ENCODE peak calls at places on chromosomes 7 and 10, in five cellular contexts. E is H1, G is HCT116, K is SK-N-SH, D is HepG2. S is an unnamed sample.

GRCh38 chr7:8204674-8205377 is 57.1 kb downstream of the ICA1 start:
- DNase-seq in E (no peak), G (no peak), D (no peak), K (peak), S (no peak)

GRCh38 chr7:90250601-90251303 is 5.8 kb downstream of the CFAP69 start:
- DNase-seq in K (no peak), D (no peak), G (no peak), E (no peak), S (no peak)

GRCh38 chr7:23893942-23894890 is 184.2 kb downstream of the STK31 start:
- DNase-seq in D (no peak), G (no peak), K (peak), E (no peak), S (peak)

GRCh38 chr7:81684513-81685262 is 85.2 kb downstream of the HGF start:
- DNase-seq in K (peak), E (no peak), G (peak), D (peak), S (peak)

GRCh38 chr7:4825081-4825480 is 36.7 kb downstream of the PAPOLB start:
- DNase-seq in E (no peak), G (no peak), D (no peak), K (peak), S (no peak)

GRCh38 chr10:3203198-3203597 is 30.6 kb upstream of the PITRM1 start:
- DNase-seq in K (no peak), G (no peak), D (no peak), E (no peak), S (no peak)

GRCh38 chr10:89064764-89065163 is 74.2 kb downstream of the FAS start:
- DNase-seq in D (no peak), G (no peak), E (no peak), K (no peak), S (no peak)

GRCh38 chr7:151008143-151008510 is 16.2 kb downstream of the ATG9B start:
- DNase-seq in G (no peak), E (no peak), D (no peak), K (no peak), S (no peak)

GRCh38 chr7:34841326-34841725 is 183.3 kb downstream of the NPSR1 start:
- DNase-seq in K (no peak), G (no peak), E (no peak), D (no peak), S (no peak)

GRCh38 chr7:98287486-98287959 is 6.0 kb downstream of the BRI3 start:
- DNase-seq in G (no peak), D (peak), E (peak), K (no peak), S (no peak)

GRCh38 chr7:16428672-16429071 is 7.3 kb upstream of the CRPPA start:
- DNase-seq in K (no peak), E (no peak), D (no peak), G (no peak), S (no peak)

GRCh38 chr7:112202819-112203218 is 3.4 kb downstream of the DOCK4 start:
- DNase-seq in D (peak), K (peak), G (no peak), E (no peak), S (no peak)

GRCh38 chr7:74283858-74284447 is 5.3 kb upstream of the CLIP2 start:
- DNase-seq in K (no peak), G (no peak), E (no peak), D (no peak), S (no peak)

GRCh38 chr10:114207349-114207748 is 28.2 kb downstream of the TDRD1 start:
- DNase-seq in D (no peak), K (no peak), E (no peak), G (no peak), S (no peak)

GRCh38 chr10:101612872-101613271 is 24.8 kb downstream of the DPCD start:
- DNase-seq in K (no peak), G (no peak), D (no peak), E (no peak), S (no peak)

GRCh38 chr7:25596443-25596842 is 368.2 kb upstream of the NPVF start:
- DNase-seq in D (no peak), G (no peak), K (no peak), E (no peak), S (no peak)

GRCh38 chr7:101172854-101173751 is 7.0 kb downstream of the NAT16 start:
- DNase-seq in D (no peak), E (no peak), G (no peak), K (peak), S (no peak)

GRCh38 chr10:117217196-117217761 is 20.0 kb downstream of the KCNK18 start:
- DNase-seq in E (no peak), D (no peak), K (no peak), G (no peak), S (no peak)

GRCh38 chr10:79093658-79094411 is 25.1 kb downstream of the ZMIZ1 start:
- DNase-seq in E (no peak), K (no peak), G (no peak), D (peak), S (peak)

GRCh38 chr7:135833642-135834041 is 85.0 kb upstream of the FAM180A start:
- DNase-seq in K (no peak), E (no peak), D (no peak), G (no peak), S (no peak)

GRCh38 chr10:14605231-14605925 is 169.3 kb downstream of the FAM107B start:
- DNase-seq in K (no peak), D (peak), G (peak), E (no peak), S (peak)

GRCh38 chr10:63883861-63884260 is 362.7 kb downstream of the REEP3 start:
- DNase-seq in G (no peak), D (no peak), K (no peak), E (no peak), S (no peak)

GRCh38 chr7:34752929-34753328 is 94.9 kb downstream of the NPSR1 start:
- DNase-seq in G (no peak), D (no peak), K (no peak), E (no peak), S (no peak)

GRCh38 chr7:101066141-101066857 is 19.0 kb upstream of the TRIM56 start:
- DNase-seq in D (no peak), E (no peak), K (no peak), G (no peak), S (no peak)

GRCh38 chr7:111190804-111191203 is 99.9 kb downstream of the LRRN3 start:
- DNase-seq in E (no peak), G (no peak), D (no peak), K (no peak), S (no peak)

GRCh38 chr7:134593530-134594392 is 44.9 kb downstream of the AKR1B15 start:
- DNase-seq in E (no peak), D (peak), K (peak), G (no peak), S (no peak)

GRCh38 chr7:143385891-143386781 is 5.0 kb downstream of the ZYX start:
- DNase-seq in K (no peak), G (no peak), E (no peak), D (no peak), S (no peak)

GRCh38 chr7:73308074-73308664 is 457 bp downstream of the NSUN5 start:
- DNase-seq in K (no peak), E (no peak), G (no peak), D (no peak), S (no peak)

GRCh38 chr7:41930538-41931262 is 227.8 kb upstream of the INHBA start:
- DNase-seq in G (no peak), D (no peak), K (no peak), E (no peak), S (no peak)

GRCh38 chr10:17742918-17743317 is 9.1 kb upstream of the TMEM236 start:
- DNase-seq in K (peak), D (peak), G (peak), E (no peak), S (no peak)

GRCh38 chr10:22325272-22325947 is 4.5 kb downstream of the BMI1 start:
- DNase-seq in G (no peak), E (no peak), K (peak), D (peak), S (no peak)

GRCh38 chr10:60426425-60426824 is 36.8 kb upstream of the ANK3 start:
- DNase-seq in K (no peak), G (no peak), E (no peak), D (peak), S (no peak)
- TF ChIP-seq YY1 in K (no peak), G (no peak), E (no peak), D (no peak), S (no peak)

DNA sequence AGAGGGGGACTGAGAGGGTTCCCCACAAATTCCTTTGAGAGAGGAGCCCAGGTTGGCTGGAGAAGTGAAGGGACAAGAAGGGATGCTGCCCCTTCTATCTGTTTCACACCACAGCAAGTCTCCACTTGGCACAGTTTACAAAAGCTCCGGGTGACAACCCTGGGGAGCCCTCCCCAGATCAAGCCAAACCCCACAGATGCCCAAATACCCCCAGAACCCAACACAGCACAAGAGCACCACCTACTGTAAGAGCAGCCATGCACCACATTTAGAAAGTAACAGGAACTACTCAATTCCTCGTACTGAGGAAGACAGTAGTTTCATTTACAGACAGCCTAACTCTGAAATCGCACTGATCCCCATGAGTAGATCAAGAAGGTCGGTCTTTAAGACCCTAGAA is 67.8 kb upstream of the ATP6V0A4 start:
- DNase-seq in E (no peak), K (no peak), G (no peak), D (no peak), S (peak)
- TF ChIP-seq YY1 in E (no peak), K (no peak), G (no peak), D (no peak), S (no peak)

DNA sequence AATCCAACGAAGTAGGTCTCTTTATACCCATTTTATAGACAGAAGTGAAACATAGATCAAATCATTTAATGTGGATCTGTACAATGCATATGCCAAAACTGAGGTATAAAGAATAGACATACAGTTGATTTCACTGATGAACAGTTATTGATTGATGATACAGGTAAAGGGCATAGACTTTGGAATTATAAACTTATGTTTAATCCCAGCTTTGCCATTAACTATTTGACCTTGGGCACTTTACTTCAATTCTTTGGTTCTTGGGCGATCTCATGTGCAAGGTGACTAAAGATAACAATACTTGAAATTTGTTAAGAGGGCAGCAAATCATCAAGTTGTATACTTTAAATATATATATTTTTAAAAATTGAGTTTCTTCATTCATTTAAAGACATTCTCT is 28.6 kb downstream of the FRA10AC1 start:
- DNase-seq in D (no peak), G (no peak), E (no peak), K (no peak), S (no peak)
- TF ChIP-seq YY1 in D (no peak), G (no peak), E (no peak), K (no peak), S (no peak)

GRCh38 chr7:155591055-155591750 is 44.8 kb upstream of the CNPY1 start:
- DNase-seq in E (no peak), G (no peak), K (no peak), D (no peak), S (no peak)

GRCh38 chr7:155587486-155587885 is 41.1 kb upstream of the CNPY1 start:
- DNase-seq in K (no peak), E (no peak), G (no peak), D (no peak), S (no peak)

GRCh38 chr7:155589001-155589980 is 42.9 kb upstream of the CNPY1 start:
- DNase-seq in E (no peak), K (no peak), G (no peak), D (no peak), S (no peak)

GRCh38 chr7:155588468-155588998 is 42.2 kb upstream of the CNPY1 start:
- DNase-seq in K (no peak), D (no peak), G (no peak), E (no peak), S (no peak)

DNA sequence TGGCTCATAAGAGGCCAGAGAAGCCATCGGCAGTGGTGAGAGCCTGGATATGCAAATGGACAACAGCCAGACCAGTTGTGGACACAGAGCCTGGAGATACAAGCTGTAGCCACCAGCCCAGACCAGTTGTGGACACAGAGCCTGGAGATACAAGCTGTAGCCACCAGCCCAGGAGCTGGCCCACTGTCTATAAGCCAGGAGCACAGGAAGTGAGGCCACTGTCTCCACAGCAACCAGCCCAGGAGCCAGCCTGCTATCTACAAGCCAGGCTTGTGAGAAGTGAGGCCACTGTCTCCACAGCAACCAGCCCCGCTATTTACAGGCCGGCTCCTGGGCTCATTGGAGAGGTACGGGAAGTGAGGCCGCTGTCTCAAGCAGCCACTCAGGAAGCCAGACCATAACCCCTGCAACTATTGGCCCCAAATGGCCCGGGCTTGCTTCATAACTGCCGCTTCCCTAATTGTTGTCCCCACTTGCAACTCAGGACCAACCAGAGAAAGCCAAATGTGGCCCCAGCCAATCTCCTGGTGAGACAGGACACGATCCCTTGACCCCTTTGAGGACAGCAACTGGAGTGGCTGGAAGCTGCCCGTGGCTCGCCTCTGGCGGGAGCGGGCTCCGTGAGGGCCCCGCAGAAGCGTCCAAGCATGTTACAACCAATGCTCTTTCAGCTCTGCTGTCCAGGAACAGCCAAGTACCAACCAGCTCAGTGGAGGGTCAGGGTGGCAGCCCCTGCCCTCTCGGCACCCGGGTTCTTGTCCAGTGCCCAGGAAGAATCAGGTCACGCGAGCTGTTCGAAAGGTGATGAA is 44.1 kb upstream of the CNPY1 start:
- DNase-seq in E (no peak), K (peak), D (peak), G (no peak), S (no peak)
- TF ChIP-seq YY1 in E (no peak), K (no peak), D (no peak), G (no peak), S (no peak)

GRCh38 chr10:36416513-36416912 is 708.9 kb upstream of the ANKRD30A start:
- DNase-seq in G (no peak), E (no peak), K (no peak), D (no peak), S (no peak)
- TF ChIP-seq YY1 in G (no peak), E (no peak), K (no peak), D (no peak), S (no peak)